ENCODE peak calls at places on chromosomes 1 and 21, in seven cellular contexts. W is PC-9, X is MM.1S, H is GM23248, A is GM23338, V is hepatocyte, T is PC-3. N is an unnamed sample. For H3K9me2 and H3K4me1, the result is how much of the 10 kb centered on the place peaks cover.

GRCh38 chr21:16709866-16710550 is 802.8 kb upstream of the CXADR start:
- DNase-seq in X (no peak), H (peak), V (no peak), T (no peak), A (peak), W (no peak), N (no peak)

GRCh38 chr1:232620356-232620841 is 9.5 kb downstream of the SIPA1L2 start:
- DNase-seq in W (no peak), T (peak), H (peak), V (peak), A (peak), X (no peak), N (peak)

GRCh38 chr1:31733389-31734219 is 29.8 kb upstream of the COL16A1 start:
- DNase-seq in A (no peak), W (no peak), V (no peak), H (no peak), T (no peak), X (no peak), N (no peak)

GRCh38 chr1:186212574-186213224 is 162.4 kb downstream of the TPR start:
- DNase-seq in T (peak), W (peak), X (peak), H (peak), V (peak), A (peak), N (peak)

GRCh38 chr1:158019177-158019868 is 25.9 kb downstream of the KIRREL1 start:
- DNase-seq in T (peak), V (peak), A (peak), X (no peak), H (peak), W (peak), N (no peak)

GRCh38 chr1:200981278-200981677 is 42.2 kb downstream of the KIF21B start:
- DNase-seq in A (no peak), X (no peak), H (no peak), W (no peak), V (no peak), T (no peak), N (no peak)

GRCh38 chr1:24708938-24709337 is 36.3 kb upstream of the CLIC4 start:
- DNase-seq in V (no peak), X (no peak), T (no peak), A (no peak), H (no peak), W (no peak), N (peak)

GRCh38 chr1:9319789-9320519 is 27.3 kb downstream of the SPSB1 start:
- DNase-seq in V (peak), X (no peak), T (no peak), W (no peak), H (no peak), A (peak), N (peak)

GRCh38 chr1:9942399-9942938 is 722 bp downstream of the LZIC start:
- DNase-seq in A (peak), W (no peak), V (peak), T (peak), X (peak), H (peak), N (peak)

GRCh38 chr1:9388628-9389184 is 96.0 kb downstream of the SPSB1 start:
- DNase-seq in X (no peak), V (peak), W (peak), A (no peak), H (peak), T (peak), N (no peak)

GRCh38 chr1:17148950-17149608 is 29.8 kb upstream of the PADI2 start:
- DNase-seq in T (no peak), V (no peak), A (peak), W (no peak), X (no peak), H (peak), N (no peak)

GRCh38 chr1:28249013-28249870 is 10.1 kb upstream of the SESN2 start:
- DNase-seq in W (peak), T (peak), H (peak), A (peak), V (peak), X (peak), N (peak)

GRCh38 chr1:154837679-154838171 is 32.4 kb downstream of the KCNN3 start:
- DNase-seq in H (no peak), T (no peak), A (no peak), X (peak), V (no peak), W (no peak), N (peak)

GRCh38 chr1:61184035-61184713 is 101.8 kb downstream of the NFIA start:
- DNase-seq in V (peak), A (no peak), X (no peak), T (peak), W (peak), H (peak), N (no peak)

GRCh38 chr21:27101533-27101932 is 134.6 kb upstream of the ADAMTS5 start:
- DNase-seq in H (no peak), A (no peak), T (no peak), V (no peak), X (no peak), W (no peak), N (no peak)

GRCh38 chr1:223018534-223018933 is 124.5 kb downstream of the TLR5 start:
- DNase-seq in T (no peak), W (no peak), H (no peak), A (peak), V (no peak), X (no peak), N (no peak)

GRCh38 chr1:51473716-51474115 is 45.4 kb downstream of the EPS15 start:
- DNase-seq in X (no peak), T (no peak), H (no peak), V (no peak), A (no peak), W (no peak), N (no peak)

GRCh38 chr1:46820560-46821060 is 21.8 kb downstream of the CYP4B1 start:
- DNase-seq in X (no peak), V (no peak), W (no peak), H (no peak), T (no peak), A (no peak), N (no peak)

GRCh38 chr1:11927866-11928592 is 1.8 kb upstream of the KIAA2013 start:
- DNase-seq in H (peak), X (no peak), T (peak), W (no peak), A (no peak), V (no peak), N (no peak)

GRCh38 chr1:115098979-115099692 is 9.8 kb upstream of the TSPAN2 start:
- DNase-seq in A (peak), X (peak), H (peak), V (peak), W (peak), T (peak), N (peak)

GRCh38 chr1:235883261-235883927 is 16.7 kb upstream of the LYST start:
- DNase-seq in T (peak), H (peak), X (no peak), W (peak), A (no peak), V (peak), N (no peak)

GRCh38 chr1:201930803-201931202 is 15.5 kb downstream of the LMOD1 start:
- DNase-seq in W (no peak), H (no peak), T (no peak), A (no peak), X (no peak), V (no peak), N (no peak)

GRCh38 chr1:207284209-207284892 is 37.1 kb upstream of the CD55 start:
- DNase-seq in W (no peak), H (no peak), T (no peak), X (peak), V (peak), A (no peak), N (no peak)

GRCh38 chr1:165376041-165376810 is 19.7 kb upstream of the LMX1A start:
- DNase-seq in T (peak), A (peak), W (peak), V (peak), H (peak), X (no peak), N (no peak)

GRCh38 chr21:36860736-36861594 is 105.5 kb downstream of the HLCS start:
- DNase-seq in T (peak), V (peak), A (no peak), H (peak), X (no peak), W (peak), N (no peak)

GRCh38 chr1:169814265-169814664 is 19.6 kb upstream of the METTL18 start:
- DNase-seq in W (no peak), H (no peak), A (no peak), X (no peak), V (no peak), T (no peak), N (no peak)

GRCh38 chr1:169809370-169810095 is 14.8 kb upstream of the METTL18 start:
- DNase-seq in X (peak), W (no peak), V (peak), H (peak), A (peak), T (peak), N (peak)

GRCh38 chr1:169816617-169817016 is 21.9 kb upstream of the METTL18 start:
- DNase-seq in X (no peak), T (peak), W (no peak), V (no peak), H (no peak), A (no peak), N (no peak)

DNA sequence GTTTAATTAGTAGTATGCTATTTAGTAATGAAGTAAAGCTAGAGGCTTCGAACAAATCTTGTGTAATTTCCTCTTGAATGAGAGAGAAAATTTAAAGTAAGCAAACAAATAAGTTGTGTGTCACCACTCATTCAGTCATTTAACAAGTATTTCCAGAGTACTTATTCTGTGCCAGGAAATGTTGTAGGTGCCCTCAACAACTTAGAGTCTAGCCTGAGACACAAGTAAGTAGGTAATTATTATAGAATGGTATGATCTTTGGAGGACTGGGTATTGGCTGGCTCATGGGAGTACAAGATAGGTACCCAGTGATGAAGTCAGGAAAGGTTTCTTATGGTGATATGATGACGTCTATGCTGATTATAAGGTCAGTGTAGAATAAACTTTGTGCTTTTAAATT is 17.4 kb upstream of the METTL18 start:
- DNase-seq in X (no peak), W (no peak), H (peak), A (no peak), T (peak), V (no peak), N (no peak)
- H3K9me2 ChIP-seq in X (under half), W (under half), H (under half), A (under half), T (under half), V (under half), N (under half)

GRCh38 chr1:39393645-39394044 is 97.8 kb upstream of the BMP8A start:
- DNase-seq in V (no peak), T (no peak), X (no peak), W (no peak), A (no peak), H (no peak), N (no peak)

GRCh38 chr1:39394598-39394997 is 96.8 kb upstream of the BMP8A start:
- DNase-seq in X (peak), A (no peak), H (no peak), T (peak), W (peak), V (peak), N (peak)

GRCh38 chr1:39391741-39392679 is 99.4 kb upstream of the BMP8A start:
- DNase-seq in X (no peak), A (peak), V (peak), T (peak), W (peak), H (peak), N (no peak)

GRCh38 chr1:39394059-39394458 is 97.4 kb upstream of the BMP8A start:
- DNase-seq in T (no peak), V (no peak), H (no peak), A (no peak), W (no peak), X (no peak), N (no peak)

DNA sequence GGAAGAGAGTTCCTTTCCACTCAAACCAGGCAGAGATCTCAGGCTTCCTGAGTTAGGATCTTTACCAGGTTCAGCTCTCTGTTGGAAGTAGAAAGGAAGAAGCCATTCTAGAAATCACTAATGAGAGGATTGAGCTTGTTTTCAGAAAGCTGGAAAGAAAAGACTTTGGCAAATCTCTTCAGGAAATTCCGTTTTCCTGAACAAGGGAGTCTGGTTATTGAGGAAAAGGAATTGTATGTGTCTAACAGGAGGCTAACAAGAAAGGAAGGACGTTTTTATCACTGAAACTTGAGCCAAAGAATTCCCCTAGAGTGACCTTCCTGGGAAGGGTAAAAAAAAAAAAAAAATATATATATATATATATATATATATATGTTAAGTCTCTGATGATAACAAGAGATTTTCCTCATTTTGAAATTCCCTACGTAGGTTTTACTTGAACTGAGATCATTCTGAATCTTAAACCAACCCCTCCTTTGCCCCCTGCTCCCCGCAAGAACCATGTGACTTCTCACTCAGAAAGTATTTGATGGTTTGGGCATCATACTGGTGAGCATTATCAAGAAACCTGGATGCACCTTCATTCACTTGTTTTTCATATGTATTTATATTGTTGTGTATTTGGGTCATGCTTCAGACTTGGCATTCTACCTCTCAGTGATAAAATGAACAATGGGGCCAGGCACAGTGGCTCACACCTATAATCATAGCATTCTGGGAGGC is 98.4 kb upstream of the BMP8A start:
- DNase-seq in V (no peak), A (no peak), H (no peak), W (no peak), X (no peak), T (no peak), N (no peak)
- H3K4me1 ChIP-seq in V (under half), A (under half), H (half or more), W (half or more), X (half or more), T (half or more), N (under half)

GRCh38 chr1:198933506-198933905 is 294.7 kb downstream of the PTPRC start:
- DNase-seq in X (no peak), A (no peak), T (no peak), V (no peak), W (no peak), H (no peak), N (no peak)

GRCh38 chr1:198935371-198935921 is 296.6 kb downstream of the PTPRC start:
- DNase-seq in A (peak), T (peak), H (peak), X (no peak), W (peak), V (peak), N (peak)

GRCh38 chr1:198932351-198932991 is 293.6 kb downstream of the PTPRC start:
- DNase-seq in T (peak), X (no peak), A (peak), W (peak), V (no peak), H (no peak), N (peak)

GRCh38 chr1:198934901-198935301 is 296.1 kb downstream of the PTPRC start:
- DNase-seq in T (peak), V (no peak), W (peak), A (no peak), H (peak), X (no peak), N (peak)

GRCh38 chr1:198934414-198934813 is 295.6 kb downstream of the PTPRC start:
- DNase-seq in X (no peak), V (no peak), H (no peak), T (no peak), A (no peak), W (no peak), N (no peak)
- H3K4me2 ChIP-seq in X (no peak), V (peak), H (peak), T (peak), A (no peak), W (peak), N (peak)

GRCh38 chr1:241821363-241821762 is 26.6 kb upstream of the EXO1 start:
- DNase-seq in A (no peak), W (no peak), H (peak), T (peak), V (no peak), X (no peak), N (no peak)
- H3K9me2 ChIP-seq in A (under half), W (under half), H (under half), T (under half), V (under half), X (under half), N (under half)

GRCh38 chr1:197917813-197918646 is 858 bp downstream of the LHX9 start:
- DNase-seq in X (peak), H (peak), A (peak), V (no peak), W (no peak), T (no peak), N (no peak)

GRCh38 chr1:197917553-197917812 is 311 bp downstream of the LHX9 start:
- DNase-seq in W (no peak), V (no peak), A (no peak), H (no peak), X (no peak), T (no peak), N (no peak)

GRCh38 chr1:197914510-197914909 is 2.7 kb upstream of the LHX9 start:
- DNase-seq in H (no peak), X (no peak), T (no peak), W (no peak), V (no peak), A (peak), N (no peak)

GRCh38 chr1:197915217-197915616 is 2.0 kb upstream of the LHX9 start:
- DNase-seq in T (no peak), V (no peak), X (no peak), A (peak), W (no peak), H (no peak), N (no peak)

DNA sequence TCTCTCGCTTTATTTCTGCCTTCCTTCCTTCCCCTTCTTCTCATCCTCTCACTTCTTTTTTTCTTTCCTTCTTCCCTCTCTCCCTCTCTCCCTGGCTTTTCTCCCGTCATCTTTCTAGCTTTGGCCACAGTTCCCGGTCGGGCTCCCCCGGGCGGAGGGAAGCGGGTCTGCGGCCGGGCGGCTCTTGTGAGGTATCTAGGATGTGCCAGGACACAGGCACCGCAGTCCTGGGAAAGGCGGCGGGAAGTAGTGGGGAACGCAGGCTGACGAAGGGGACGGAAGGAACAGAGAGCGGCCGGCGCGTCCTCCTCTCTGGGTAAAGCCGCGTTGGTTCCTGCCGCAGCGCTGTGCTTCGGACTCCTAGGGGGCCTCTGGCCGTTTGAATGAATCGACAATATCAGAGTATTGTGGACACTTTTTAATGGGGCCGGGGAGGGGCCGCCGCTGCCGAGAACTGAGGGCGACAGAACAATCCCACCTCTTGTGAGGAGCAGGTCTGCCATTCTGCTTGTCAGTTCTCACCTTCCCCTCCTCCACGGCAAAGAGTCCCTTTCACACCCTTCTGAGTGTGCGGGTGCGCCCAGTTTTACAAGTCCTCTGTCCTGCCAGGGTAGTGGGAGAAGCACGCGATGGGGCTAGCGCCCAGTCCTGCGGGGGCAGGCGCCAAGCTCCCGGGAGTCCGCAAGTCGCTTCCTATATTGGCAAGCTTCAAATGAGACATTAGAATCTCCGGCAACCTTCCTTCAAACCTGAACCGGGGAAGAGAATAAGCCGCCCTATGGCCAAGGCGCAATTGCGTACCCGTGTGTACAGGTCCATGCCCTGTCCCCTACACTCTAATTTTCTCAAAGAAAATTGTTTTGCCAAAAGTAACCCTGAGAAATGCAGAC is 1.1 kb upstream of the LHX9 start:
- DNase-seq in A (peak), X (peak), T (peak), H (peak), W (peak), V (peak), N (no peak)
- H3K4me1 ChIP-seq in A (half or more), X (under half), T (under half), H (under half), W (under half), V (under half), N (under half)

GRCh38 chr1:147591246-147591891 is 50.1 kb downstream of the BCL9 start:
- DNase-seq in H (no peak), W (no peak), V (no peak), A (no peak), X (no peak), T (no peak), N (no peak)

GRCh38 chr1:147581459-147581858 is 40.2 kb downstream of the BCL9 start:
- DNase-seq in H (no peak), W (no peak), V (no peak), A (no peak), T (no peak), X (no peak), N (no peak)

GRCh38 chr1:147580609-147581008 is 39.3 kb downstream of the BCL9 start:
- DNase-seq in X (no peak), A (no peak), V (no peak), W (no peak), H (no peak), T (no peak), N (no peak)

GRCh38 chr1:147586412-147586811 is 45.1 kb downstream of the BCL9 start:
- DNase-seq in A (peak), W (no peak), H (no peak), X (no peak), V (no peak), T (no peak), N (no peak)

DNA sequence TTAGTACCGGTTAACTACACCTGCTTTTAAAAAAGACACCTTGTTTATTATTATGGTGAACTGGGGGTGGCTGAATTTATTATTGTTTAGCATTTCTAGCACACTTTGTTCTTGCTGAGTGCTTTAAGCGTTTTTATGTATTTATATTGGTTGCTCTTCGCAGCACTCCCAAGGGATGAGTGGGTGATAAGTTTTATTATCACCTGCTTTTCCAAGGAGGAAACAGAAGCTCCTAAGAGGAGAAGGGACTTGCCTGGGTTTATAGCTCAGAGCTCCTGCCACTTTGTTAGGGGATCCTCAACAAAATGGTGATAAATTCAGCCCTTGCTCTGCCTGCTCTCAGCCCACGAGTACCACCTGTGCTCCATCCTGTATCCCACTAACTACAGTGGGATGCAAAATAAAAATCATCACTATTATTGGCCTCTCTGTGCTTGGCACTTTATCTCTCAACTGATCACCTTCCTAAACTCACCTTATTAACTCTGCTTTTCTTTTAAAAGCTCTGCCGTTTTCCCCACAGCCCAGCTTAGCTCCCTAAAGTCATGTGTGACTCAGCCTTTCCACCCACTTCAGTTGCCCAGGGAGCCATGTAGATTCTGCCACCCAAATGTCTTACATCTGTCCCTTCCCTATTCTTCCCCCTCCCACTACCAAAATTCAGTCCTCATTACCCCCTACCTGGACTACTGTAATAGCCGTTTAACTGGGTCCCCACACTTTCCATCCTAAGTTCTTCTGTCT is 44.5 kb downstream of the BCL9 start:
- DNase-seq in T (no peak), W (no peak), V (peak), H (peak), X (no peak), A (no peak), N (no peak)
- H3K4me2 ChIP-seq in T (no peak), W (no peak), V (no peak), H (no peak), X (no peak), A (peak), N (no peak)